ENCODE peak calls at places on chromosomes 4 and X, in nine cellular contexts. G is nucleus accumbens; U is activated T-helper 1 cell treated with anti-CD3 and anti-CD28 coated beads, Interleukin-2, amount 50 U/mL, for 16 hours; J is GM23338; W is NCI-H1092 treated with DMSO at 0.1 percent for 48 hours; I is effector memory CD4-positive, alpha-beta T cell; K is tibial nerve; B is type B pancreatic cell; Q is stimulated activated CD4-positive, alpha-beta T cell treated with anti-CD3 and anti-CD28 coated beads, TNF-alpha, amount 100 ng/mL, for 24 hours. A is an unnamed sample.

GRCh38 chr4:6602289-6602688 is 27.3 kb downstream of the MAN2B2 start:
- DNase-seq in I (no peak), B (no peak), G (no peak), Q (no peak), W (no peak), U (no peak), J (no peak), K (no peak), A (no peak)

GRCh38 chrX:125202486-125203378 is 116.9 kb upstream of the TEX13C start:
- DNase-seq in W (no peak), J (peak), B (no peak), G (no peak), Q (no peak), I (no peak), K (no peak), U (no peak), A (peak)

GRCh38 chrX:1465261-1466231 is 12.8 kb upstream of the ASMTL start:
- DNase-seq in B (peak), U (no peak), G (no peak), Q (no peak), J (no peak), W (no peak), I (no peak), K (no peak), A (peak)

GRCh38 chr4:41751325-41752061 is 3.0 kb upstream of the PHOX2B start:
- DNase-seq in U (no peak), I (no peak), Q (no peak), J (peak), K (no peak), B (no peak), G (no peak), W (no peak), A (peak)

GRCh38 chr4:22268350-22269025 is 247.4 kb downstream of the ADGRA3 start:
- DNase-seq in Q (no peak), B (no peak), U (no peak), W (no peak), J (no peak), K (no peak), I (no peak), G (no peak), A (no peak)

GRCh38 chr4:99683913-99684312 is 26.3 kb upstream of the C4orf54 start:
- DNase-seq in J (no peak), U (no peak), G (no peak), I (no peak), B (no peak), Q (no peak), K (no peak), W (no peak), A (no peak)

GRCh38 chr4:176335421-176335820 is 15.7 kb downstream of the SPCS3 start:
- DNase-seq in B (no peak), K (no peak), Q (no peak), J (no peak), I (no peak), W (no peak), U (no peak), G (no peak), A (no peak)

GRCh38 chrX:85309717-85310116 is 65.9 kb downstream of the ZNF711 start:
- DNase-seq in J (peak), I (no peak), U (no peak), Q (no peak), G (no peak), K (no peak), B (no peak), W (no peak), A (no peak)

GRCh38 chr4:7253341-7253700 is 61.0 kb downstream of the SORCS2 start:
- DNase-seq in Q (no peak), I (no peak), K (no peak), W (no peak), G (no peak), B (no peak), U (no peak), J (no peak), A (no peak)

GRCh38 chr4:15649914-15650545 is 5.1 kb downstream of the FBXL5 start:
- DNase-seq in I (peak), G (peak), J (peak), K (peak), W (peak), B (no peak), Q (peak), U (no peak), A (peak)

GRCh38 chr4:166174717-166175510 is 301.9 kb downstream of the TLL1 start:
- DNase-seq in J (no peak), Q (no peak), W (no peak), U (no peak), G (no peak), B (no peak), I (no peak), K (no peak), A (no peak)

GRCh38 chr4:155734951-155735350 is 23.9 kb upstream of the GUCY1B1 start:
- DNase-seq in B (no peak), J (no peak), G (no peak), W (no peak), U (no peak), K (no peak), Q (no peak), I (no peak), A (no peak)

GRCh38 chr4:72418458-72418857 is 150.6 kb downstream of the ADAMTS3 start:
- DNase-seq in K (peak), Q (no peak), I (no peak), W (peak), B (no peak), J (no peak), U (no peak), G (no peak), A (no peak)

GRCh38 chr4:18020145-18020670 is 1.3 kb downstream of the LCORL start:
- DNase-seq in W (peak), G (no peak), B (no peak), Q (no peak), U (no peak), J (peak), I (no peak), K (no peak), A (peak)

GRCh38 chr4:126583509-126583908 is 1049.2 kb upstream of the INTU start:
- DNase-seq in W (no peak), I (no peak), J (peak), B (no peak), G (no peak), U (no peak), K (no peak), Q (no peak), A (no peak)

GRCh38 chr4:74283614-74284013 is 24.7 kb upstream of the EPGN start:
- DNase-seq in W (no peak), Q (no peak), K (no peak), U (no peak), G (no peak), J (no peak), B (no peak), I (no peak), A (no peak)

A was measured in stimulated activated naive CD8-positive, alpha-beta T cell treated with anti-CD3 and anti-CD28 coated beads, Interleukin-15, Interleukin-2, amounts not matched to agents 100 U/mL and 50 U/mL, for 24 hours.